ENCODE peak calls at places on chromosomes 7 and 10, in nine cellular contexts. L, Y, I, U, T, K, W, B and X are unnamed samples.

GRCh38 chr7:70512144-70512543 is 619.8 kb upstream of the GALNT17 start:
- DNase-seq in I (no peak), K (no peak), T (peak; percentile 67), U (no peak), B (no peak), L (no peak), W (no peak), Y (no peak), X (no peak)

GRCh38 chr7:136166521-136166920 is 189.4 kb upstream of the MTPN start:
- DNase-seq in T (no peak), I (no peak), Y (no peak), B (no peak), U (no peak), K (no peak), W (no peak), L (no peak), X (no peak)

GRCh38 chr10:50279489-50279888 is 28.2 kb upstream of the ASAH2 start:
- DNase-seq in U (no peak), L (no peak), W (no peak), Y (no peak), K (no peak), T (peak; percentile 23), I (no peak), B (no peak), X (no peak)

GRCh38 chr7:138074121-138074520 is 2.1 kb upstream of the AKR1D1 start:
- DNase-seq in U (no peak), W (no peak), B (no peak), I (no peak), L (no peak), Y (no peak), T (no peak), K (no peak), X (no peak)

GRCh38 chr7:10022957-10023356 is 950.7 kb upstream of the PHF14 start:
- DNase-seq in U (no peak), Y (no peak), I (no peak), L (no peak), K (no peak), B (no peak), W (no peak), T (peak; percentile 67), X (peak; percentile 0)

GRCh38 chr7:66731986-66732385 is 8.5 kb upstream of the RABGEF1 start:
- DNase-seq in K (no peak), W (no peak), U (no peak), B (no peak), T (no peak), I (no peak), L (no peak), Y (no peak), X (no peak)

GRCh38 chr7:82105463-82105862 is 335.6 kb upstream of the HGF start:
- DNase-seq in U (no peak), T (no peak), B (peak; percentile 66), W (peak; percentile 91), K (no peak), L (no peak), I (peak; percentile 16), Y (peak; percentile 8), X (peak; percentile 86)

GRCh38 chr7:140074780-140075179 is 12.0 kb upstream of the PARP12 start:
- DNase-seq in Y (no peak), L (no peak), B (no peak), W (peak; percentile 32), U (no peak), I (no peak), K (no peak), T (no peak), X (peak; percentile 40)

GRCh38 chr7:87627634-87627994 is 584 bp upstream of the RUNDC3B start:
- DNase-seq in I (no peak), K (no peak), Y (no peak), L (no peak), B (no peak), U (no peak), T (no peak), W (no peak), X (no peak)

GRCh38 chr10:46541735-46542566 is 14.5 kb downstream of the GPRIN2 start:
- DNase-seq in Y (no peak), U (no peak), K (no peak), I (no peak), L (no peak), W (no peak), T (no peak), B (no peak), X (no peak)

GRCh38 chr10:107473221-107473620 is 308.7 kb upstream of the SORCS1 start:
- DNase-seq in Y (no peak), W (no peak), K (no peak), U (no peak), I (no peak), L (no peak), B (no peak), T (no peak), X (no peak)

GRCh38 chr10:13831711-13832110 is 244.9 kb downstream of the PRPF18 start:
- DNase-seq in U (no peak), B (peak; percentile 20), L (no peak), I (no peak), K (peak; percentile 48), T (no peak), W (no peak), Y (no peak), X (no peak)

GRCh38 chr10:96570512-96570911 is 16.3 kb downstream of the TM9SF3 start:
- DNase-seq in Y (peak; percentile 33), B (no peak), I (no peak), U (no peak), L (no peak), W (no peak), K (no peak), T (no peak), X (no peak)

GRCh38 chr10:6722616-6723004 is 142.5 kb upstream of the PRKCQ start:
- DNase-seq in W (peak; percentile 62), I (no peak), T (no peak), Y (no peak), B (no peak), K (no peak), U (no peak), L (no peak), X (peak; percentile 32)

GRCh38 chr7:135714534-135715009 is 13.4 kb downstream of the SLC13A4 start:
- DNase-seq in I (peak; percentile 38), U (no peak), L (no peak), W (peak; percentile 74), B (no peak), K (no peak), T (peak; percentile 28), Y (no peak), X (peak; percentile 58)

GRCh38 chr7:7237201-7237977 is 55.0 kb downstream of the C1GALT1 start:
- DNase-seq in I (no peak), W (no peak), Y (no peak), T (no peak), B (no peak), U (no peak), K (no peak), L (no peak), X (no peak)

DNA sequence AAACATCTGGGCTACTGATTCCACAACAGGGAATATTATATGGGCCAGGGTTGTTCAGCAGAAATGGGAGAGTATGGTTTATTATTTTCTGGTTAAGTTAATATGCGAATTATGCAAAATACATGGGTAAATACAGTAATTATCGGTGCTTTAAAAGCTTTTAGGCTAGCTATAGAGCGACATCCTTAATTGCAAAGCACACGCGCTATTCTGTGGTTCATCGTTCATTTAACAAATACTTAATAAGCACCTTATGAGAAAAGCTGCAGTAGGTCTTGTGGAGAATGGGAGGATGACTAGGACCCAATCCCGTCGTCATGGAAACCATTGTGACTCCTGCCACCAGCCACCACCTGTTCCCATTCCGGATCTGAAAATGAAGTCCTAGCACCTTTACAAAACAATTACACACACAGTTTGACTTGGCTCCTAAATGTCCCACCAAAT is 615 bp upstream of the CEP41 start:
- DNase-seq in T (peak; percentile 10), B (peak; percentile 31), L (no peak), W (peak; percentile 12), I (no peak), K (no peak), Y (no peak), U (no peak), X (no peak)
- H3K4me3 ChIP-seq in T (peak overlapping the region; percentile 54), B (peak overlapping the region; percentile 56), L (peak overlapping the region; percentile 99), W (peak overlapping the region; percentile 52), I (peak overlapping the region; percentile 50), K (peak overlapping the region; percentile 39), Y (peak overlapping the region; percentile 79), U (peak overlapping the region; percentile 68), X (peak overlapping the region; percentile 51)

DNA sequence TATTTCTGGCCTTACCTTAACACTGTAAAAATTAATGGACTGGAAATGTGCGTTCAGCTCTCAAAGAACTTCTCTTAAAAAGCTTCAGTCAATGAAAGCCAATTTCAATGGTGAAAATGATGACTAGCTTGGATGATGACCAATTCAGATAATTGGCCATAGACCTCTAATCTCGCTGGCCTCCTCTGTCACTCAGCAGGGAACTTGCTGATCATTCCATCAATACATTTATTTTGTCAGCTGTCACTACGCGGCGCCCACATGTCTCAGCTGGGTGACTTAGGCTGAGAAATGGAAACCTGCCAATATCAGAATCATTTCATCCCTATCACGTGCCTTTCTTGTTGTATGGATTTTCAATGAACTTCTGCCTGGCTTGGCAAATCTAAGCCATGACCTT is 673.0 kb upstream of the AUTS2 start:
- DNase-seq in K (no peak), I (no peak), B (no peak), W (no peak), Y (no peak), T (no peak), L (no peak), U (no peak), X (no peak)
- TF ChIP-seq CTCF in K (no peak), I (no peak), B (no peak), W (no peak), Y (no peak), T (no peak), L (no peak), U (no peak), X (no peak)

GRCh38 chr7:112341464-112341863 is 108.8 kb upstream of the IFRD1 start:
- DNase-seq in L (no peak), W (no peak), B (no peak), U (no peak), K (no peak), T (no peak), Y (no peak), I (no peak), X (no peak)
- H3K4me3 ChIP-seq in L (no peak overlapping the region), W (no peak overlapping the region), B (no peak overlapping the region), U (no peak overlapping the region), K (no peak overlapping the region), T (no peak overlapping the region), Y (no peak overlapping the region), I (no peak overlapping the region), X (no peak overlapping the region)

GRCh38 chr7:142689439-142690168 is 59.7 kb upstream of the PRSS1 start:
- DNase-seq in I (no peak), T (no peak), U (no peak), W (no peak), L (no peak), B (peak; percentile 11), Y (no peak), K (no peak), X (no peak)
- TF ChIP-seq CTCF in I (no peak), T (peak; percentile 37), U (no peak), W (no peak), L (no peak), B (peak; percentile 29), Y (peak; percentile 5), K (no peak), X (peak; percentile 25)

GRCh38 chr7:40888499-40888898 is 753.7 kb downstream of the SUGCT start:
- DNase-seq in I (no peak), K (no peak), T (no peak), L (no peak), U (no peak), W (no peak), B (no peak), Y (no peak), X (no peak)
- H3K4me3 ChIP-seq in I (no peak overlapping the region), K (no peak overlapping the region), T (no peak overlapping the region), L (no peak overlapping the region), U (no peak overlapping the region), W (no peak overlapping the region), B (no peak overlapping the region), Y (no peak overlapping the region), X (no peak overlapping the region)